ENCODE peak calls at places on chromosomes 7 and 10, in ten cellular contexts. F is GM12865, D is GM06990, K is colonic mucosa, P is BJ, I is sigmoid colon, L is IMR-90, W is fibroblast of mammary gland, V is hepatocyte, M is AG10803. R is an unnamed sample.

GRCh38 chr10:6665847-6666246 is 85.8 kb upstream of the PRKCQ start:
- DNase-seq in L (no peak), K (no peak), F (no peak), M (no peak), P (no peak), D (no peak), W (no peak), V (no peak), I (no peak), R (no peak)

GRCh38 chr10:63208981-63209380 is 75.9 kb downstream of the NRBF2 start:
- DNase-seq in I (no peak), W (peak; percentile 78), L (peak; percentile 75), K (no peak), D (no peak), M (peak; percentile 48), P (no peak), V (no peak), F (no peak), R (peak; percentile 37)

GRCh38 chr7:38316733-38317360 is 43.4 kb upstream of the TARP start:
- DNase-seq in L (peak; percentile 27), I (no peak), M (peak; percentile 63), W (no peak), F (no peak), P (peak; percentile 66), D (no peak), K (no peak), V (no peak), R (peak; percentile 88)

GRCh38 chr7:129199406-129199805 is 11.0 kb downstream of the SMO start:
- DNase-seq in V (no peak), W (no peak), P (no peak), K (no peak), F (no peak), D (no peak), I (no peak), M (no peak), L (no peak), R (no peak)

GRCh38 chr7:8305625-8306388 is 43.8 kb upstream of the ICA1 start:
- DNase-seq in P (no peak), I (no peak), V (no peak), D (no peak), F (peak; percentile 11), W (no peak), M (no peak), K (no peak), L (no peak), R (no peak)

GRCh38 chr7:130333832-130334231 is 10.8 kb upstream of the CPA5 start:
- DNase-seq in F (no peak), D (no peak), W (no peak), L (no peak), K (no peak), M (no peak), V (no peak), I (no peak), P (no peak), R (no peak)

GRCh38 chr7:4198301-4198700 is 483.8 kb upstream of the FOXK1 start:
- DNase-seq in D (no peak), V (no peak), I (no peak), M (no peak), F (no peak), K (peak; percentile 52), W (no peak), L (no peak), P (no peak), R (no peak)

GRCh38 chr7:47142867-47143175 is 439.1 kb downstream of the TNS3 start:
- DNase-seq in W (no peak), I (no peak), L (no peak), V (no peak), D (no peak), F (no peak), M (peak; percentile 20), P (no peak), K (no peak), R (no peak)

GRCh38 chr10:49071221-49071761 is 44.0 kb downstream of the VSTM4 start:
- DNase-seq in I (no peak), W (no peak), P (no peak), L (peak; percentile 32), M (peak; percentile 27), K (peak; percentile 1), V (no peak), F (no peak), D (no peak), R (no peak)

DNA sequence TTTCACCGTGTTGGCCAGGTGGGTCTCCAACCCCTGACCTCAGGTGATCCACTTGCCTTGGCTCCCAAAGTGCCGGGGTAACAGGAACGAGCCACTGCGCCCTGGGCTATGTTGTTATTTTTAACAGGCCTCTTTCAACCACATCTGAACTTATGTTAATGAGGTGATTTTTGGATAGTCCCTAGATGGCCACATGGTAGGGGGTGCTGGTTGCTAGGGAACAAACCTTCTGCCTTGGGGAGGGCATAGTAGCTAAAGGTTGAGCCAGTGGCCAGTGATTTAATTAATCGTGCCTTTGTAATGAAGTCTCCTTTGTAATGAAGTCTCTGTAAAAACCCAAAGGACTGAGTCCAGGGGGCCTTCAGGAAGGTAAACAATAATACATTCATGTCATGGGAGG is 9.1 kb downstream of the COMTD1 start:
- DNase-seq in F (no peak), M (no peak), I (peak; percentile 48), D (no peak), L (no peak), P (no peak), W (no peak), K (no peak), V (no peak), R (no peak)
- H3K4me3 ChIP-seq in F (no peak overlapping the region), M (no peak overlapping the region), I (no peak overlapping the region), D (no peak overlapping the region), L (no peak overlapping the region), P (no peak overlapping the region), W (no peak overlapping the region), K (no peak overlapping the region), V (no peak overlapping the region), R (no peak overlapping the region)

GRCh38 chr7:122887198-122887597 is 938 bp upstream of the CADPS2 start:
- DNase-seq in V (peak; percentile 86), I (peak; percentile 78), D (no peak), P (no peak), K (peak; percentile 69), F (peak; percentile 57), L (peak; percentile 16), M (peak; percentile 58), W (peak; percentile 72), R (peak; percentile 67)
- TF ChIP-seq CTCF in V (peak; percentile 36), I (no peak), D (no peak), P (no peak), K (no peak), F (no peak), L (no peak), M (peak; percentile 34), W (peak; percentile 25), R (peak; percentile 21)

GRCh38 chr10:85643839-85644525 is 722.6 kb downstream of the GRID1 start:
- DNase-seq in K (peak; percentile 45), F (no peak), M (no peak), V (peak; percentile 66), L (no peak), W (peak; percentile 25), D (no peak), P (no peak), I (no peak), R (no peak)

GRCh38 chr10:85642421-85643170 is 724.0 kb downstream of the GRID1 start:
- DNase-seq in W (peak; percentile 85), V (peak; percentile 63), K (peak; percentile 31), M (peak; percentile 84), D (no peak), I (no peak), F (no peak), L (no peak), P (peak; percentile 63), R (peak; percentile 46)

GRCh38 chr10:85641479-85641967 is 725.1 kb downstream of the GRID1 start:
- DNase-seq in K (no peak), W (peak; percentile 36), F (no peak), M (peak; percentile 35), I (no peak), D (no peak), V (peak; percentile 35), L (no peak), P (no peak), R (peak; percentile 61)

GRCh38 chr10:85643171-85643838 is 723.3 kb downstream of the GRID1 start:
- DNase-seq in I (no peak), K (no peak), F (no peak), D (no peak), V (peak; percentile 17), M (no peak), W (no peak), L (no peak), P (no peak), R (no peak)

DNA sequence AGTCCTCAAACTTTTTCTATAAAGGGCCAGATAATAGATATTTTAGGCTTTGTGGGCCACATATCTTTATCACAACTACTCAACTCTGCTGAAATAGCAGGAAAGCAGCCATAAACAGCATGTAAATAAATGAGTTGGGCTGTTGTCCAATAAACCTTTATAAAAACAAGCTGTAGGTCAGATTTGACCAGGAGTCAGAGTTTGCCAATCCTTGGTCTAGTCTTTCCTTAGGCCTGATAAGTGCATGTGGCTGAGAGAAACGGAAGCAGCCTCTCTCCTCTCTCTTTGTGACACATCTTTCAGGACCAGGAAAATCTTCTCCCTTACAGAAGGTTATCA is 724.5 kb downstream of the GRID1 start:
- DNase-seq in K (no peak), F (no peak), I (no peak), L (no peak), V (no peak), P (no peak), M (peak; percentile 27), W (peak; percentile 50), D (no peak), R (peak; percentile 31)
- H3K4me3 ChIP-seq in K (no peak overlapping the region), F (no peak overlapping the region), I (no peak overlapping the region), L (no peak overlapping the region), V (no peak overlapping the region), P (no peak overlapping the region), M (no peak overlapping the region), W (no peak overlapping the region), D (no peak overlapping the region), R (no peak overlapping the region)

DNA sequence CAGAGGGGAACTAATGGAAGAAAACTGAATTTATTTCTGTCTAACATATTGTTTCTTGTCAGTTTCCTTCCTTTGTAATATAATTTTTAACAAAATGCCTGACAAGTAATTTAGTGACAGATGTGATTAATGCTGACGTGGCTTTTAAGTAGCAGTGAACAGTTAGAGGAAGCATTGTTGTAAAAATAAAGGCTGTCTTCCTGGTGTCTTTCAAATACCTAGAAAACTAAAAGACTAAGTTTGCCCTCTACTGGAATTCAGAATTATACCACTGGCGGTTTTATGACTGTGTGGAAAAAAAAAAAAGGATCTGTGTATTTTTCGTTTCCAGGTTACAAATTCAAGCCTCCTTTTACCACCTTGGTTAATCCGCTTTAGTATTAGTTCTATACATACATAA is 217.1 kb upstream of the DPP6 start:
- DNase-seq in W (no peak), P (no peak), D (no peak), F (no peak), V (no peak), K (no peak), L (no peak), M (no peak), I (no peak), R (peak; percentile 6)
- TF ChIP-seq CTCF in W (no peak), P (no peak), D (no peak), F (no peak), V (no peak), K (no peak), L (no peak), M (no peak), I (no peak), R (peak; percentile 7)

DNA sequence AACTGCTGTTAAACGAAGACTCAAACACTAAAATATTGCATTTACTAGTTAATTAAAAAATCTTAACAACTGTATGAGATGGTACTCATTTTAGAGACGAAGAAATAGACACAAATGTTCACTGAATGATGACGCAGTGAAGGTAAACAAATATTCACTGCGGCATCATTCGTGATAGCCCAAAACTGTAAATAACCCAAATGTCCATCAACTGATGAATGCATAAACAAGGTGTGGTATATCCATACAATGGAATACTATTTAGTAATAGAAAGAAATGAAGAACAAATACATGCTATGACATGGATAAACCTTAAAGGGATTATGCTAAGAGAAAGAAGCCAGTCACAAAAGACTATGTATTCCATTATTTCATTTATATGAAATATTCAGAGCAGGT is 51.4 kb downstream of the CDK6 start:
- DNase-seq in I (no peak), L (no peak), F (no peak), D (no peak), P (no peak), W (no peak), M (no peak), V (no peak), K (no peak), R (no peak)
- H3K4me3 ChIP-seq in I (no peak overlapping the region), L (no peak overlapping the region), F (no peak overlapping the region), D (no peak overlapping the region), P (no peak overlapping the region), W (no peak overlapping the region), M (no peak overlapping the region), V (no peak overlapping the region), K (no peak overlapping the region), R (no peak overlapping the region)

R was measured in fibroblast of villous mesenchyme.